ENCODE peak calls at places on chromosomes 1 and 21, in four cellular contexts. W is hepatocyte, H is HepG2, K is neuronal stem cell. O is an unnamed sample.

GRCh38 chr21:16086121-16086520 is 356.3 kb downstream of the USP25 start:
- DNase-seq in K (no peak), H (no peak), W (no peak), O (no peak)

GRCh38 chr1:236143104-236143948 is 987 bp downstream of the GPR137B start:
- DNase-seq in H (no peak), W (peak; percentile 63), K (no peak), O (no peak)

GRCh38 chr1:21879928-21880618 is 57.0 kb downstream of the HSPG2 start:
- DNase-seq in H (no peak), W (no peak), K (no peak), O (no peak)

GRCh38 chr1:179228783-179229213 is 679 bp downstream of the ABL2 start:
- DNase-seq in H (peak; percentile 25), W (peak; percentile 69), K (peak; percentile 37), O (no peak)

GRCh38 chr1:53162621-53163020 is 20.2 kb upstream of the SLC1A7 start:
- DNase-seq in K (no peak), H (no peak), W (no peak), O (no peak)

GRCh38 chr1:101483982-101484381 is 247.2 kb downstream of the S1PR1 start:
- DNase-seq in H (no peak), K (no peak), W (no peak), O (no peak)

GRCh38 chr1:206967096-206967851 is 3.0 kb downstream of the FCAMR start:
- DNase-seq in W (no peak), K (no peak), H (no peak), O (no peak)

GRCh38 chr1:195663549-195664280 is 944.5 kb downstream of the KCNT2 start:
- DNase-seq in W (peak; percentile 7), H (no peak), K (no peak), O (no peak)

GRCh38 chr1:110455151-110455550 is 4.2 kb downstream of the PROK1 start:
- DNase-seq in H (no peak), K (no peak), W (no peak), O (no peak)

GRCh38 chr1:157000686-157001085 is 44.9 kb downstream of the ARHGEF11 start:
- DNase-seq in H (no peak), W (no peak), K (no peak), O (peak; percentile 76)

GRCh38 chr21:16605588-16605987 is 875.8 kb downstream of the USP25 start:
- DNase-seq in K (no peak), W (no peak), H (no peak), O (no peak)

GRCh38 chr1:228367798-228368791 is 38.5 kb downstream of the TRIM11 start:
- DNase-seq in H (peak; percentile 64), K (no peak), W (peak; percentile 80), O (peak; percentile 86)

GRCh38 chr21:34812510-34813265 is 143.9 kb downstream of the CLIC6 start:
- DNase-seq in W (peak; percentile 62), H (peak; percentile 78), K (no peak), O (no peak)

GRCh38 chr21:42461881-42462877 is 33.8 kb downstream of the RSPH1 start:
- DNase-seq in W (peak; percentile 49), K (no peak), H (no peak), O (no peak)

GRCh38 chr21:33314096-33314495 is 10.7 kb upstream of the IFNAR1 start:
- DNase-seq in K (no peak), W (no peak), H (no peak), O (no peak)

GRCh38 chr1:30286241-30286983 is 437.0 kb downstream of the MATN1 start:
- DNase-seq in K (no peak), W (no peak), H (no peak), O (no peak)

GRCh38 chr21:29762570-29763082 is 177.2 kb downstream of the GRIK1 start:
- DNase-seq in H (no peak), K (no peak), W (no peak), O (no peak)

GRCh38 chr21:23936224-23936623 is 1671.1 kb downstream of the MRPL39 start:
- DNase-seq in W (peak; percentile 5), K (peak; percentile 6), H (no peak), O (no peak)

GRCh38 chr1:226697608-226698544 is 41.2 kb downstream of the ITPKB start:
- DNase-seq in H (no peak), W (no peak), K (no peak), O (no peak)

GRCh38 chr1:32195972-32196823 is 4.2 kb upstream of the CCDC28B start:
- DNase-seq in H (no peak), W (no peak), K (no peak), O (peak; percentile 31)

GRCh38 chr1:224378855-224379631 is 22.4 kb downstream of the CNIH4 start:
- DNase-seq in W (no peak), K (no peak), H (no peak), O (no peak)

GRCh38 chr1:201884472-201884871 is 4.2 kb upstream of the SHISA4 start:
- DNase-seq in W (no peak), H (no peak), K (no peak), O (no peak)

GRCh38 chr1:243903904-243904303 is 53.9 kb upstream of the AKT3 start:
- DNase-seq in H (no peak), W (peak; percentile 32), K (no peak), O (no peak)

GRCh38 chr1:11281518-11282331 is 8.7 kb downstream of the UBIAD1 start:
- DNase-seq in K (no peak), H (no peak), W (no peak), O (no peak)

GRCh38 chr1:11279152-11279551 is 6.2 kb downstream of the UBIAD1 start:
- DNase-seq in W (no peak), H (no peak), K (no peak), O (no peak)

GRCh38 chr1:11279630-11280029 is 6.6 kb downstream of the UBIAD1 start:
- DNase-seq in K (no peak), W (no peak), H (no peak), O (no peak)

GRCh38 chr1:11283148-11283547 is 10.2 kb downstream of the UBIAD1 start:
- DNase-seq in K (no peak), W (no peak), H (no peak), O (no peak)

GRCh38 chr1:11280719-11281376 is 7.8 kb downstream of the UBIAD1 start:
- DNase-seq in K (no peak), H (no peak), W (no peak), O (no peak)
- H3K4me2 ChIP-seq in K (no peak overlapping the region), H (no peak overlapping the region), W (no peak overlapping the region), O (no peak overlapping the region)

GRCh38 chr1:213123087-213123486 is 72.0 kb downstream of the RPS6KC1 start:
- DNase-seq in K (no peak), W (no peak), H (no peak), O (no peak)
- H3K4me2 ChIP-seq in K (no peak overlapping the region), W (no peak overlapping the region), H (no peak overlapping the region), O (peak overlapping the region; percentile 21)

GRCh38 chr1:166383137-166383536 is 216.3 kb upstream of the FAM78B start:
- DNase-seq in K (no peak), H (no peak), W (no peak), O (no peak)
- H3K4me2 ChIP-seq in K (no peak overlapping the region), H (no peak overlapping the region), W (no peak overlapping the region), O (no peak overlapping the region)

GRCh38 chr1:83559090-83559489 is 439.8 kb downstream of the TTLL7 start:
- DNase-seq in W (no peak), H (no peak), K (no peak), O (no peak)

GRCh38 chr1:83554174-83554573 is 444.8 kb downstream of the TTLL7 start:
- DNase-seq in H (no peak), W (no peak), K (no peak), O (no peak)

GRCh38 chr1:83559531-83559930 is 439.4 kb downstream of the TTLL7 start:
- DNase-seq in W (no peak), H (no peak), K (no peak), O (no peak)

GRCh38 chr1:83552820-83553219 is 446.1 kb downstream of the TTLL7 start:
- DNase-seq in H (no peak), K (no peak), W (no peak), O (no peak)

GRCh38 chr1:83555871-83556270 is 443.1 kb downstream of the TTLL7 start:
- DNase-seq in H (no peak), W (no peak), K (no peak), O (no peak)
- H3K4me2 ChIP-seq in H (no peak overlapping the region), W (no peak overlapping the region), K (no peak overlapping the region), O (no peak overlapping the region)

DNA sequence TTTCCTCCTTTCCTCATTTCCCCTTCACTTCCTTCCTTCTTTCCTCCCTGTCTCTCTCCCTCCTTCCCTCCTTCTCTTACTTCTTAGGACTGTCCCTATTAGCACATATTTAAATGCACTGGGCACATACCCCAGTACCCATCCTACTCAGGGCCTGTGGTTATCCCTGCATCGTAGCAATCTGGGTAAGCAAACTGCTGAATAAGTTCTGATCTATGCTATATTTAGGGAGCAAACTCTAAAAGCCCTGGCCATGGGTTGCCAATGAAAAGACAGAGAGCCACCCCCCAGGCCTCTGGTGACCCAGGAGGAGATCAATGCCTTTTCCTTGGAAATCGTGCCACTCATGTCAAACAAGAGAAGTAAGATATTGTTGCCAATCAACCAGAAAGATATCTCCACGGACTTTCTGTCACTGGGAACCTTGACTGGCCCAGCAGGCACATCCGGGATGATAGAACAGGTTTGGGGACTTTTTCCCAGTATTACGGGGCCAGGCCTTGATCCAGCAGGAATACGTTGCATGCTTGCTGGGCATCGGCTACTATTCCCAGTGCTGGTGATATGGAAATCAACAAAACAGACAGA is 5.4 kb downstream of the FAM3B start:
- DNase-seq in W (peak; percentile 27), H (no peak), K (no peak), O (no peak)
- H3K4me2 ChIP-seq in W (peak overlapping the region; percentile 68), H (peak overlapping the region; percentile 97), K (no peak overlapping the region), O (no peak overlapping the region)

GRCh38 chr1:89198081-89198480 is 661 bp downstream of the GBP4 start:
- DNase-seq in W (no peak), K (no peak), H (no peak), O (no peak)

GRCh38 chr1:89201489-89201794 is 2.7 kb upstream of the GBP4 start:
- DNase-seq in K (no peak), W (no peak), H (no peak), O (no peak)

GRCh38 chr1:89200668-89201488 is 2.1 kb upstream of the GBP4 start:
- DNase-seq in K (no peak), W (no peak), H (no peak), O (no peak)

GRCh38 chr1:89198500-89199072 is at the start of gene GBP4:
- DNase-seq in K (no peak), W (peak; percentile 15), H (no peak), O (no peak)

DNA sequence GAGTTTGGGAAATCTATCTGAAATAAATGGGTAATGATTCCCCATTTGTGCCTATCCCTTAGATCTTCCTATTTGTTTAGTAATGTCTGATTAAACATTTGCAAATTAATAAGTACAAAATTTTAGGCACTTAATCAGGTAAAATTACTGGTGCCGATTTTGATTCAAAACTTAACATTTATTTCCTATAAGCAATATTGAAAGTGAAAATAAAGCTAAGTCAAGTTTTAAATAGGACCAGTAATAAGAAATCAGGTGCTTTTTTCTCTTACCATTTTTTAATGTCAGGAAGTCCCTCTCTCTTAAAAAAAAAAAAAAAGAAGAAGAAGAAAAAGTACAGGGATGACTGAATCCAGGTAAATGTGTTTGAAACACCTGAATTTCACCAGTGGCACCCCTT is 773 bp upstream of the GBP4 start:
- DNase-seq in K (no peak), W (no peak), H (no peak), O (no peak)
- H3K4me2 ChIP-seq in K (no peak overlapping the region), W (peak overlapping the region; percentile 73), H (no peak overlapping the region), O (no peak overlapping the region)

O was measured in PC-9.